ENCODE peak calls at places on chromosomes 16 and 17, in seven cellular contexts. F, N, A, W, K, Q and V are unnamed samples.

GRCh38 chr17:33689725-33690124 is 396.6 kb upstream of the ASIC2 start:
- DNase-seq in N (peak), A (no peak), W (no peak), Q (no peak), K (no peak), F (no peak), V (no peak)

GRCh38 chr16:72921106-72921505 is 126.8 kb downstream of the ZFHX3 start:
- DNase-seq in Q (no peak), A (no peak), K (no peak), F (no peak), W (no peak), N (no peak), V (no peak)

GRCh38 chr17:44007346-44008204 is 3.2 kb downstream of the NAGS start:
- DNase-seq in K (no peak), Q (no peak), A (no peak), N (no peak), W (no peak), F (no peak), V (peak)

GRCh38 chr17:8611671-8612298 is 18.7 kb downstream of the MYH10 start:
- DNase-seq in K (peak), N (peak), A (no peak), W (no peak), F (no peak), Q (no peak), V (no peak)

GRCh38 chr16:30777591-30778297 is 9.3 kb downstream of the ZNF629 start:
- DNase-seq in F (no peak), K (no peak), Q (no peak), A (no peak), N (peak), W (no peak), V (no peak)

GRCh38 chr16:67860589-67861398 is 12.1 kb upstream of the EDC4 start:
- DNase-seq in K (peak), N (no peak), Q (no peak), A (no peak), F (peak), W (no peak), V (peak)

GRCh38 chr17:55433029-55433628 is 11.5 kb upstream of the MMD start:
- DNase-seq in Q (no peak), N (no peak), W (no peak), A (no peak), K (peak), F (peak), V (peak)

GRCh38 chr16:27483083-27483437 is 66.7 kb downstream of the GTF3C1 start:
- DNase-seq in W (no peak), F (no peak), K (no peak), Q (no peak), N (no peak), A (no peak), V (no peak)

GRCh38 chr16:89297870-89298545 is 80.5 kb downstream of the ZNF778 start:
- DNase-seq in K (no peak), N (no peak), Q (no peak), A (no peak), W (no peak), F (no peak), V (no peak)

GRCh38 chr17:74028717-74029116 is 174.8 kb upstream of the RPL38 start:
- DNase-seq in N (no peak), F (no peak), W (no peak), Q (no peak), K (no peak), A (no peak), V (no peak)

GRCh38 chr17:10316986-10317834 is 55.6 kb downstream of the MYH13 start:
- DNase-seq in W (peak), N (peak), A (peak), F (no peak), K (peak), Q (peak), V (peak)

GRCh38 chr17:79075433-79075805 is 795 bp downstream of the ENGASE start:
- DNase-seq in F (no peak), A (no peak), K (no peak), N (peak), Q (no peak), W (no peak), V (no peak)

GRCh38 chr17:80192268-80192667 is 22.4 kb downstream of the CARD14 start:
- DNase-seq in A (no peak), W (no peak), Q (no peak), F (no peak), K (no peak), N (no peak), V (no peak)

GRCh38 chr17:34390649-34391048 is 27.6 kb upstream of the CCL1 start:
- DNase-seq in N (no peak), Q (no peak), K (no peak), A (no peak), W (no peak), F (no peak), V (no peak)

GRCh38 chr17:14919580-14920160 is 345.5 kb downstream of the PMP22 start:
- DNase-seq in F (peak), N (peak), K (no peak), Q (no peak), W (no peak), A (no peak), V (no peak)

GRCh38 chr17:35051579-35052239 is 11.8 kb downstream of the RFFL start:
- DNase-seq in A (no peak), F (no peak), N (no peak), Q (no peak), K (peak), W (no peak), V (no peak)

GRCh38 chr16:59385953-59386352 is 651.8 kb upstream of the GOT2 start:
- DNase-seq in K (peak), N (no peak), F (no peak), A (no peak), W (no peak), Q (no peak), V (peak)

GRCh38 chr16:1971678-1972489 is at the start of gene TBL3:
- DNase-seq in Q (peak), K (peak), F (peak), N (peak), A (peak), W (peak), V (peak)

GRCh38 chr16:48526058-48526957 is 83.7 kb downstream of the N4BP1 start:
- DNase-seq in Q (no peak), F (peak), K (peak), N (peak), W (peak), A (no peak), V (peak)
- TF ChIP-seq CTCF in Q (no peak), F (no peak), K (no peak), N (peak), W (no peak), A (no peak), V (peak)

GRCh38 chr16:82672676-82673075 is 45.9 kb downstream of the CDH13 start:
- DNase-seq in W (no peak), F (no peak), A (no peak), Q (no peak), K (no peak), N (no peak), V (peak)

GRCh38 chr16:82667437-82667836 is 40.7 kb downstream of the CDH13 start:
- DNase-seq in N (no peak), Q (no peak), F (no peak), K (no peak), A (no peak), W (no peak), V (no peak)

GRCh38 chr16:82668094-82668493 is 41.3 kb downstream of the CDH13 start:
- DNase-seq in A (no peak), F (no peak), K (no peak), Q (no peak), W (no peak), N (no peak), V (no peak)

GRCh38 chr16:82675300-82675699 is 48.5 kb downstream of the CDH13 start:
- DNase-seq in Q (no peak), F (no peak), K (no peak), A (no peak), W (no peak), N (no peak), V (no peak)

GRCh38 chr16:82671743-82672142 is 45.0 kb downstream of the CDH13 start:
- DNase-seq in N (peak), A (no peak), K (peak), F (no peak), Q (no peak), W (no peak), V (peak)
- TF ChIP-seq CTCF in N (peak), A (no peak), K (peak), F (no peak), Q (peak), W (no peak), V (peak)

GRCh38 chr17:82450357-82451106 is at the start of gene CYBC1:
- DNase-seq in N (peak), F (peak), A (peak), K (peak), Q (peak), W (peak), V (peak)
- TF ChIP-seq CTCF in N (no peak), F (no peak), A (no peak), K (no peak), Q (no peak), W (no peak), V (no peak)

GRCh38 chr17:31525801-31526549 is 134.5 kb downstream of the RAB11FIP4 start:
- DNase-seq in Q (no peak), A (no peak), W (no peak), K (no peak), N (peak), F (no peak), V (peak)
- TF ChIP-seq CTCF in Q (no peak), A (no peak), W (no peak), K (peak), N (peak), F (no peak), V (peak)

GRCh38 chr17:67995568-67996191 is 589 bp downstream of the C17orf58 start:
- DNase-seq in Q (no peak), A (no peak), K (no peak), N (peak), W (peak), F (peak), V (peak)
- TF ChIP-seq CTCF in Q (no peak), A (no peak), K (no peak), N (no peak), W (no peak), F (no peak), V (no peak)

DNA sequence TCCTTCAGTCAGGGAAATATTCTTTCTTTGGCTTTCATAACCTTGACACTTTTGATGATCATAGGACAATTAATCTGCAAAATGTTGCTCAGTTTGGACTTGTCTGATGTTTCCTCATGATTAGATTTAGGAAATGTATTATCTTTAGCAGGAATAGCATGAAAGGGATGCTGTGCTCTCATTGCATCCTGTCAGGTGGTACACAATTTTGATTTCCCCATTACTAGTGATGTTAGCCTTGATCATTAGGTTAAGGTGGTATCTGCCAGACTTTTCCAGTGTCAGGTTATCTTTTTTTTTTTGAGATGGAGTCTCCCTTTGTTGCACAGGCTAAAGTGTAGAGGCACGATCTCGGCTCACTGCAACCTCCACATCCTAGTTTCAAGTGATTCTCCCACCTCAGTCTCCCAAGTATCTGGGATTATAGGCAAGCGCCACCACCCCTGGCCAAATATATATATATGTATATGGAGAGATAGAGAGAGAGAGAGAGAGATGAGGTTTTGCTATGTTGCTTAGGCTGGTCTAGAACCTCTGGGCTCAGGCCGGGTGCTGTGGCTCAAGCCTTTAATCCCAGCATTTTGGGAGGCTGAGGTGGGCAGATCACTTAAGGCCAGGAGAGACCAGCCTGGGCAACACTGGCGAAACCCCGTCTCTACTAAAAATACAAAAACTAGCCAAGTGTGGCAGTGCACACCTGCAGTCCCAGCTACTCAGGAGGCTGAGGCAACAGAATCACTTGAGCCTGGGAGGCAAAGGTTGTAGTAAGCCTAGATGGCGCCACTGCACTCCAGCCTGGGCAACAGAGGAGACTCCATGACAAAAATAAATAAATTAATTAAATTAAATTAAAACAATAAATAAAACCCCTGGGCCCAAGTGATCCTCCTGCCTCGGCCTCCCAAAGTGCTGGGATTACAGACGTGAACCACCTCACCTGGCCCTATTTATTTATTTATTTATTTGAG is 15.8 kb upstream of the CAVIN1 start:
- DNase-seq in F (no peak), N (peak), A (no peak), Q (no peak), K (peak), W (peak), V (peak)
- TF ChIP-seq CTCF in F (no peak), N (peak), A (peak), Q (peak), K (peak), W (no peak), V (no peak)

DNA sequence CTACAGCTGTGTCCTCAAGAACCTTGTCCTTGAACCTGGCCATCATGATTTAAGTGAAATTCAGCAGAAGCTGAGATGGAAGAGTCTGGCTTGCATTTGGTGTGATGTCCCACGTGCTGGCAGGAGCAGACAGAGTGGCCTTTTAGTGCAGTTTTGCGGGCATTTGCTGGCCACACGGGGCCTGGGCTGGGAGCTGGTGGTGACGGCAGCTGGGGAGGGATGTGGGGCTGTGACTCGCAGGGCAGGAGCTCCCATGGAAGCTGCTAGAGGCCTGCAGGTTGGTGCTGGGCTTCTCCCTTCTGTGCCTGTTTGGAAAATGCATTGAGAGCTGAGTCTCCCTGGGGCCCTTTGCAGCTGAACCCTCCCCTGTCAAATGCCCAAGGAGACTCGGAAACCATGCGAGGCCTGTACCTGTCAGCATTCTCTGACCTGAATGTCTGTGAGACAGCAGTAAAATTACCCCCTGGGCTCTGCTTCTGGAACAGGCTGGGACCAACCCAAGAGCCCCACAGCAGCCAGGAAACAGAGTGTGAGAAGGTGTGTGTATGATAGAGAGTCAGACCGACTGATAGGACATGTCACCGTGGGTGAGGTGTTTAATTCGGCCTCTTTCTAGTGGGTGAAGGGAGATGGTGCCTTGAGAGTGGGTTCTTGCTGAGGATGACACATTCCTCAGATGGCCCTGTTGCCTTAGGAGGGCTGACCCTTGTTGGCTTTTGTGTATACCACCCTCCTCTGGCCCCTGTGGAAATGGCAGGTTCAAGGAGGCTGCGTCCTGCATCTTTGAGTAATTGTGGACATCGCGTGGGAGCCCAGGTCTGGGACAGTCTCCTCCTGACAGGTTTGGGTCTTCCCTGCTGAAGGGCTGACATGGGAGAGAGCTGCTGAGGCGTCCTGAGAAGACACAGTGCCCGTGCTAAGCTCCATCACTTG is 145.5 kb downstream of the MSI2 start:
- DNase-seq in K (no peak), A (no peak), F (no peak), Q (no peak), W (no peak), N (peak), V (peak)
- TF ChIP-seq CTCF in K (no peak), A (no peak), F (no peak), Q (no peak), W (no peak), N (peak), V (no peak)

GRCh38 chr16:17461951-17462729 is 8.6 kb downstream of the XYLT1 start:
- DNase-seq in Q (no peak), N (peak), F (no peak), W (no peak), A (no peak), K (no peak), V (no peak)
- TF ChIP-seq CTCF in Q (no peak), N (peak), F (no peak), W (no peak), A (no peak), K (no peak), V (no peak)